ENCODE peak calls at places on chromosome 18, in eight cellular contexts. One of them, this sample, is unnamed.

GRCh38 chr18:75213610-75214009 is 3.0 kb downstream of the TSHZ1 start:
- DNase-seq in A549: no peak
- DNase-seq in astrocyte of the spinal cord: peak
- DNase-seq in heart right ventricle: no peak
- DNase-seq in omental fat pad: no peak
- DNase-seq in testis: no peak
- DNase-seq in psoas muscle: no peak
- DNase-seq in GM12865: no peak
- DNase-seq in this sample: no peak

GRCh38 chr18:33288082-33288716 is 152.3 kb downstream of the CCDC178 start:
- DNase-seq in testis: no peak
- DNase-seq in GM12865: no peak
- DNase-seq in astrocyte of the spinal cord: no peak
- DNase-seq in omental fat pad: no peak
- DNase-seq in A549: no peak
- DNase-seq in heart right ventricle: no peak
- DNase-seq in psoas muscle: no peak
- DNase-seq in this sample: no peak

GRCh38 chr18:13387856-13388548 is 169.4 kb downstream of the LDLRAD4 start:
- DNase-seq in testis: no peak
- DNase-seq in A549: no peak
- DNase-seq in GM12865: no peak
- DNase-seq in astrocyte of the spinal cord: peak
- DNase-seq in psoas muscle: no peak
- DNase-seq in omental fat pad: no peak
- DNase-seq in heart right ventricle: no peak
- DNase-seq in this sample: no peak

GRCh38 chr18:23718243-23718720 is 29.0 kb downstream of the LAMA3 start:
- DNase-seq in astrocyte of the spinal cord: peak
- DNase-seq in heart right ventricle: no peak
- DNase-seq in omental fat pad: no peak
- DNase-seq in testis: no peak
- DNase-seq in psoas muscle: no peak
- DNase-seq in GM12865: no peak
- DNase-seq in A549: no peak
- DNase-seq in this sample: no peak

GRCh38 chr18:36179562-36180334 is 7.5 kb upstream of the MOCOS start:
- DNase-seq in GM12865: no peak
- DNase-seq in testis: peak
- DNase-seq in heart right ventricle: peak
- DNase-seq in psoas muscle: peak
- DNase-seq in astrocyte of the spinal cord: peak
- DNase-seq in omental fat pad: peak
- DNase-seq in A549: no peak
- DNase-seq in this sample: no peak

GRCh38 chr18:79260510-79260909 is 135.2 kb upstream of the NFATC1 start:
- DNase-seq in astrocyte of the spinal cord: no peak
- DNase-seq in psoas muscle: no peak
- DNase-seq in testis: no peak
- DNase-seq in omental fat pad: no peak
- DNase-seq in heart right ventricle: no peak
- DNase-seq in GM12865: no peak
- DNase-seq in A549: no peak
- DNase-seq in this sample: no peak

GRCh38 chr18:48715651-48716354 is 177.0 kb downstream of the CTIF start:
- DNase-seq in psoas muscle: peak
- DNase-seq in omental fat pad: no peak
- DNase-seq in astrocyte of the spinal cord: no peak
- DNase-seq in GM12865: peak
- DNase-seq in testis: peak
- DNase-seq in A549: no peak
- DNase-seq in heart right ventricle: no peak
- DNase-seq in this sample: peak

GRCh38 chr18:54787616-54788015 is 40.7 kb upstream of the RAB27B start:
- DNase-seq in A549: no peak
- DNase-seq in omental fat pad: no peak
- DNase-seq in astrocyte of the spinal cord: peak
- DNase-seq in GM12865: no peak
- DNase-seq in psoas muscle: no peak
- DNase-seq in testis: no peak
- DNase-seq in heart right ventricle: no peak
- DNase-seq in this sample: no peak

GRCh38 chr18:36610716-36611115 is 218.1 kb downstream of the TPGS2 start:
- DNase-seq in heart right ventricle: no peak
- DNase-seq in psoas muscle: no peak
- DNase-seq in testis: no peak
- DNase-seq in A549: no peak
- DNase-seq in astrocyte of the spinal cord: no peak
- DNase-seq in omental fat pad: no peak
- DNase-seq in GM12865: no peak
- DNase-seq in this sample: no peak

GRCh38 chr18:10872297-10872696 is 277.1 kb downstream of the PIEZO2 start:
- DNase-seq in heart right ventricle: peak
- DNase-seq in astrocyte of the spinal cord: no peak
- DNase-seq in psoas muscle: peak
- DNase-seq in GM12865: no peak
- DNase-seq in A549: no peak
- DNase-seq in testis: no peak
- DNase-seq in omental fat pad: no peak
- DNase-seq in this sample: no peak

GRCh38 chr18:13808294-13809024 is 15.5 kb upstream of the MC5R start:
- DNase-seq in psoas muscle: no peak
- DNase-seq in heart right ventricle: no peak
- DNase-seq in omental fat pad: no peak
- DNase-seq in testis: no peak
- DNase-seq in GM12865: no peak
- DNase-seq in astrocyte of the spinal cord: no peak
- DNase-seq in A549: no peak
- DNase-seq in this sample: no peak

GRCh38 chr18:57497372-57498294 is 62.5 kb downstream of the ONECUT2 start:
- DNase-seq in GM12865: no peak
- DNase-seq in astrocyte of the spinal cord: peak
- DNase-seq in omental fat pad: no peak
- DNase-seq in psoas muscle: no peak
- DNase-seq in testis: no peak
- DNase-seq in heart right ventricle: no peak
- DNase-seq in A549: no peak
- DNase-seq in this sample: no peak

GRCh38 chr18:46555724-46556123 is 101.3 kb downstream of the LOXHD1 start:
- DNase-seq in omental fat pad: no peak
- DNase-seq in psoas muscle: no peak
- DNase-seq in heart right ventricle: peak
- DNase-seq in GM12865: peak
- DNase-seq in A549: peak
- DNase-seq in astrocyte of the spinal cord: no peak
- DNase-seq in testis: no peak
- DNase-seq in this sample: peak

GRCh38 chr18:47800192-47800591 is 130.3 kb downstream of the SMAD2 start:
- DNase-seq in heart right ventricle: no peak
- DNase-seq in astrocyte of the spinal cord: no peak
- DNase-seq in omental fat pad: no peak
- DNase-seq in psoas muscle: no peak
- DNase-seq in A549: no peak
- DNase-seq in testis: no peak
- DNase-seq in GM12865: no peak
- DNase-seq in this sample: no peak

GRCh38 chr18:79529296-79529695 is 133.6 kb downstream of the NFATC1 start:
- DNase-seq in heart right ventricle: no peak
- DNase-seq in astrocyte of the spinal cord: no peak
- DNase-seq in A549: no peak
- DNase-seq in GM12865: no peak
- DNase-seq in psoas muscle: no peak
- DNase-seq in testis: no peak
- DNase-seq in omental fat pad: no peak
- DNase-seq in this sample: no peak

GRCh38 chr18:72460210-72460680 is 83.9 kb downstream of the CBLN2 start:
- DNase-seq in heart right ventricle: no peak
- DNase-seq in GM12865: no peak
- DNase-seq in omental fat pad: no peak
- DNase-seq in psoas muscle: no peak
- DNase-seq in A549: no peak
- DNase-seq in astrocyte of the spinal cord: peak
- DNase-seq in testis: no peak
- DNase-seq in this sample: no peak

GRCh38 chr18:75854174-75854573 is 426.7 kb upstream of the SMIM21 start:
- DNase-seq in testis: peak
- DNase-seq in A549: peak
- DNase-seq in psoas muscle: no peak
- DNase-seq in GM12865: peak
- DNase-seq in omental fat pad: no peak
- DNase-seq in heart right ventricle: no peak
- DNase-seq in astrocyte of the spinal cord: no peak
- DNase-seq in this sample: no peak

GRCh38 chr18:79937103-79937860 is 14.2 kb downstream of the SLC66A2 start:
- DNase-seq in GM12865: no peak
- DNase-seq in psoas muscle: no peak
- DNase-seq in omental fat pad: peak
- DNase-seq in A549: no peak
- DNase-seq in heart right ventricle: no peak
- DNase-seq in astrocyte of the spinal cord: no peak
- DNase-seq in testis: peak
- DNase-seq in this sample: no peak

GRCh38 chr18:56658261-56658660 is 7.1 kb downstream of the WDR7 start:
- DNase-seq in GM12865: no peak
- DNase-seq in testis: no peak
- DNase-seq in A549: no peak
- DNase-seq in astrocyte of the spinal cord: no peak
- DNase-seq in psoas muscle: no peak
- DNase-seq in omental fat pad: no peak
- DNase-seq in heart right ventricle: no peak
- DNase-seq in this sample: no peak

GRCh38 chr18:853471-853870 is 41.4 kb upstream of the YES1 start:
- DNase-seq in GM12865: no peak
- DNase-seq in psoas muscle: no peak
- DNase-seq in astrocyte of the spinal cord: no peak
- DNase-seq in A549: no peak
- DNase-seq in heart right ventricle: no peak
- DNase-seq in testis: no peak
- DNase-seq in omental fat pad: no peak
- DNase-seq in this sample: no peak

GRCh38 chr18:47168913-47169312 is 7.3 kb downstream of the IER3IP1 start:
- DNase-seq in testis: no peak
- DNase-seq in astrocyte of the spinal cord: no peak
- DNase-seq in GM12865: no peak
- DNase-seq in heart right ventricle: no peak
- DNase-seq in omental fat pad: no peak
- DNase-seq in A549: no peak
- DNase-seq in psoas muscle: no peak
- DNase-seq in this sample: no peak

GRCh38 chr18:32695534-32695933 is 77.3 kb downstream of the KLHL14 start:
- DNase-seq in testis: no peak
- DNase-seq in psoas muscle: no peak
- DNase-seq in astrocyte of the spinal cord: no peak
- DNase-seq in heart right ventricle: no peak
- DNase-seq in A549: no peak
- DNase-seq in GM12865: peak
- DNase-seq in omental fat pad: no peak
- DNase-seq in this sample: no peak

GRCh38 chr18:56627991-56628390 is 10.4 kb downstream of the TXNL1 start:
- DNase-seq in omental fat pad: no peak
- DNase-seq in psoas muscle: no peak
- DNase-seq in astrocyte of the spinal cord: peak
- DNase-seq in testis: no peak
- DNase-seq in heart right ventricle: no peak
- DNase-seq in GM12865: no peak
- DNase-seq in A549: no peak
- DNase-seq in this sample: no peak

GRCh38 chr18:62773691-62774090 is 58.4 kb downstream of the PHLPP1 start:
- DNase-seq in heart right ventricle: no peak
- DNase-seq in psoas muscle: no peak
- DNase-seq in A549: no peak
- DNase-seq in GM12865: no peak
- DNase-seq in astrocyte of the spinal cord: no peak
- DNase-seq in omental fat pad: no peak
- DNase-seq in testis: no peak
- DNase-seq in this sample: no peak
- TF ChIP-seq CTCF in heart right ventricle: no peak
- TF ChIP-seq CTCF in psoas muscle: no peak
- TF ChIP-seq CTCF in A549: no peak
- TF ChIP-seq CTCF in GM12865: no peak
- TF ChIP-seq CTCF in astrocyte of the spinal cord: no peak
- TF ChIP-seq CTCF in omental fat pad: no peak
- TF ChIP-seq CTCF in testis: no peak
- TF ChIP-seq CTCF in this sample: no peak

GRCh38 chr18:21598726-21599584 is 1.5 kb downstream of the ESCO1 start:
- DNase-seq in psoas muscle: no peak
- DNase-seq in testis: peak
- DNase-seq in astrocyte of the spinal cord: no peak
- DNase-seq in GM12865: peak
- DNase-seq in omental fat pad: no peak
- DNase-seq in A549: no peak
- DNase-seq in heart right ventricle: no peak
- DNase-seq in this sample: no peak

GRCh38 chr18:21597616-21598015 is 2.9 kb downstream of the ESCO1 start:
- DNase-seq in testis: no peak
- DNase-seq in psoas muscle: no peak
- DNase-seq in heart right ventricle: no peak
- DNase-seq in A549: no peak
- DNase-seq in omental fat pad: no peak
- DNase-seq in astrocyte of the spinal cord: no peak
- DNase-seq in GM12865: no peak
- DNase-seq in this sample: no peak

GRCh38 chr18:21593540-21594257 is 6.8 kb downstream of the ESCO1 start:
- DNase-seq in GM12865: peak
- DNase-seq in omental fat pad: no peak
- DNase-seq in psoas muscle: no peak
- DNase-seq in heart right ventricle: no peak
- DNase-seq in testis: no peak
- DNase-seq in A549: no peak
- DNase-seq in astrocyte of the spinal cord: no peak
- DNase-seq in this sample: no peak
- TF ChIP-seq CTCF in GM12865: peak
- TF ChIP-seq CTCF in omental fat pad: no peak
- TF ChIP-seq CTCF in psoas muscle: no peak
- TF ChIP-seq CTCF in heart right ventricle: no peak
- TF ChIP-seq CTCF in testis: no peak
- TF ChIP-seq CTCF in A549: no peak
- TF ChIP-seq CTCF in astrocyte of the spinal cord: no peak
- TF ChIP-seq CTCF in this sample: no peak

GRCh38 chr18:42072407-42072806 is 117.4 kb downstream of the PIK3C3 start:
- DNase-seq in testis: no peak
- DNase-seq in omental fat pad: no peak
- DNase-seq in A549: no peak
- DNase-seq in heart right ventricle: no peak
- DNase-seq in astrocyte of the spinal cord: no peak
- DNase-seq in GM12865: no peak
- DNase-seq in psoas muscle: no peak
- DNase-seq in this sample: no peak
- TF ChIP-seq CTCF in testis: no peak
- TF ChIP-seq CTCF in omental fat pad: no peak
- TF ChIP-seq CTCF in A549: no peak
- TF ChIP-seq CTCF in heart right ventricle: no peak
- TF ChIP-seq CTCF in astrocyte of the spinal cord: no peak
- TF ChIP-seq CTCF in GM12865: no peak
- TF ChIP-seq CTCF in psoas muscle: no peak
- TF ChIP-seq CTCF in this sample: no peak

DNA sequence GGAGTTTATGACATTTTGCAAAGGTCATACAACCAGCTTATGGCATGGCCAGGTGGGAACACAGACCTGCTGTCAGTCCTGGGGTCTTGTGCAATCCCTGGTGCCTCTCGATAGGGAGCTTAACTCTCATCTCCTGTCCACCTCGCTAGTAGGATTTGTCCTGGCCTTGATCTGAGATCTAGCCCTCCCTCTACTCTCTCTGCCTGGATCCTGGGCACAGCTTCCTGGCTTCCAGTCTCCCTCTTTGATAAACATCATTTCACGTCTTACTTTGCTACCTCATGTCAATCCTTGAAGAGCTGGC is 13.8 kb downstream of the GALR1 start:
- DNase-seq in heart right ventricle: no peak
- DNase-seq in omental fat pad: no peak
- DNase-seq in testis: no peak
- DNase-seq in astrocyte of the spinal cord: no peak
- DNase-seq in GM12865: no peak
- DNase-seq in psoas muscle: no peak
- DNase-seq in A549: no peak
- DNase-seq in this sample: no peak
- TF ChIP-seq CTCF in heart right ventricle: no peak
- TF ChIP-seq CTCF in omental fat pad: no peak
- TF ChIP-seq CTCF in testis: no peak
- TF ChIP-seq CTCF in astrocyte of the spinal cord: no peak
- TF ChIP-seq CTCF in GM12865: no peak
- TF ChIP-seq CTCF in psoas muscle: no peak
- TF ChIP-seq CTCF in A549: no peak
- TF ChIP-seq CTCF in this sample: no peak

This sample was measured in GM20000.